ENCODE peak calls at places on chromosomes 1 and 21, in four cellular contexts. E is stimulated activated CD4-positive, alpha-beta T cell treated with anti-CD3 and anti-CD28 coated beads, Interleukin-12 subunit alpha, Interleukin-12 subunit beta, amount 100 ng/mL, for 4 hours; F is effector memory CD4-positive, alpha-beta T cell; O is T-helper 2 cell. U is an unnamed sample.

GRCh38 chr1:45442272-45442671 is 48.7 kb downstream of the TESK2 start:
- DNase-seq in O (no peak), E (no peak), F (no peak), U (no peak)

GRCh38 chr1:224730950-224731349 is 114.8 kb downstream of the CNIH3 start:
- DNase-seq in E (no peak), F (no peak), O (no peak), U (no peak)

GRCh38 chr1:155137129-155137528 is 1.5 kb downstream of the SLC50A1 start:
- DNase-seq in E (no peak), F (no peak), O (no peak), U (no peak)

GRCh38 chr1:203338335-203339036 is 12.4 kb downstream of the FMOD start:
- DNase-seq in E (peak; percentile 41), F (peak; percentile 47), O (peak; percentile 44), U (peak; percentile 30)

GRCh38 chr21:33971492-33972013 is 55.9 kb upstream of the ATP5PO start:
- DNase-seq in E (no peak), F (no peak), O (no peak), U (no peak)

GRCh38 chr1:161071886-161072371 is 2.2 kb upstream of the ARHGAP30 start:
- DNase-seq in E (peak; percentile 31), O (peak; percentile 27), F (no peak), U (peak; percentile 41)

GRCh38 chr1:24892188-24893153 is 37.6 kb downstream of the RUNX3 start:
- DNase-seq in E (no peak), F (no peak), O (no peak), U (no peak)

GRCh38 chr1:167764458-167765330 is 42.9 kb downstream of the MPZL1 start:
- DNase-seq in E (no peak), O (no peak), F (no peak), U (no peak)

GRCh38 chr1:239810071-239810481 is 281.6 kb upstream of the FMN2 start:
- DNase-seq in E (no peak), F (no peak), O (no peak), U (no peak)

GRCh38 chr1:232319106-232319505 is 310.8 kb downstream of the SIPA1L2 start:
- DNase-seq in O (no peak), F (no peak), E (no peak), U (no peak)

GRCh38 chr1:25065246-25066238 is 135.5 kb upstream of the RUNX3 start:
- DNase-seq in O (peak; percentile 82), E (no peak), F (no peak), U (no peak)

GRCh38 chr1:84877592-84877991 is 15.4 kb downstream of the LPAR3 start:
- DNase-seq in E (no peak), F (no peak), O (no peak), U (no peak)

U was measured in progenitor cell of endocrine pancreas.